ENCODE peak calls at places on chromosomes 11 and 22, in nine cellular contexts. T, Y, L, Q, Z, P, X, J and V are unnamed samples.

GRCh38 chr11:65524747-65525658 is at the start of gene SCYL1:
- DNase-seq in T (peak), Y (no peak), L (peak), Q (peak), Z (peak), P (peak), X (peak), J (peak), V (peak)

GRCh38 chr11:94880216-94880615 is 93.1 kb downstream of the CWC15 start:
- DNase-seq in T (no peak), Y (no peak), L (no peak), Q (peak), Z (no peak), P (no peak), X (peak), J (no peak), V (no peak)

GRCh38 chr11:103850419-103851165 is 185.8 kb upstream of the DDI1 start:
- DNase-seq in T (no peak), Y (no peak), L (no peak), Q (no peak), Z (no peak), P (no peak), X (no peak), J (no peak), V (no peak)

GRCh38 chr22:20569059-20570058 is 61.9 kb downstream of the MED15 start:
- DNase-seq in T (no peak), Y (no peak), L (no peak), Q (peak), Z (no peak), P (peak), X (peak), J (peak), V (peak)

GRCh38 chr11:831132-831864 is 1.5 kb upstream of the CD151 start:
- DNase-seq in T (no peak), Y (no peak), L (no peak), Q (no peak), Z (no peak), P (no peak), X (peak), J (no peak), V (no peak)

GRCh38 chr22:41092023-41092817 is at the start of gene EP300:
- DNase-seq in T (no peak), Y (no peak), L (peak), Q (peak), Z (peak), P (peak), X (peak), J (peak), V (peak)

GRCh38 chr22:26197427-26197826 is 28.2 kb downstream of the SEZ6L start:
- DNase-seq in T (no peak), Y (no peak), L (no peak), Q (no peak), Z (no peak), P (no peak), X (no peak), J (no peak), V (no peak)

GRCh38 chr22:37547249-37547741 is 13.0 kb upstream of the CDC42EP1 start:
- DNase-seq in T (no peak), Y (no peak), L (no peak), Q (no peak), Z (no peak), P (peak), X (no peak), J (no peak), V (no peak)

GRCh38 chr11:11387906-11388305 is 34.9 kb upstream of the CSNK2A3 start:
- DNase-seq in T (no peak), Y (no peak), L (no peak), Q (no peak), Z (no peak), P (no peak), X (no peak), J (no peak), V (no peak)

GRCh38 chr11:116927163-116927772 is 89.8 kb upstream of the APOA1 start:
- DNase-seq in T (no peak), Y (no peak), L (no peak), Q (peak), Z (no peak), P (peak), X (no peak), J (peak), V (no peak)